ENCODE peak calls at places on chromosomes 6 and 20, in six cellular contexts. R is Peyer's patch, N is cardiac muscle cell, D is tibial nerve, O is uterus, B is heart left ventricle. U is an unnamed sample.

GRCh38 chr6:41416165-41416837 is 80.9 kb downstream of the NCR2 start:
- DNase-seq in R (no peak), N (no peak), D (no peak), O (no peak), B (no peak), U (no peak)

GRCh38 chr6:82957171-82957894 is 108.3 kb downstream of the UBE3D start:
- DNase-seq in R (no peak), N (no peak), D (no peak), O (no peak), B (no peak), U (no peak)

GRCh38 chr6:44432726-44433125 is 45.2 kb downstream of the CDC5L start:
- DNase-seq in R (no peak), N (no peak), D (no peak), O (no peak), B (no peak), U (no peak)

GRCh38 chr6:110130362-110130761 is 49.1 kb downstream of the WASF1 start:
- DNase-seq in R (no peak), N (no peak), D (no peak), O (no peak), B (no peak), U (no peak)

GRCh38 chr6:14642106-14642505 is 524.5 kb downstream of the CD83 start:
- DNase-seq in R (no peak), N (no peak), D (no peak), O (no peak), B (no peak), U (no peak)

GRCh38 chr6:99019341-99019740 is 71.6 kb upstream of the FBXL4 start:
- DNase-seq in R (no peak), N (no peak), D (no peak), O (no peak), B (no peak), U (no peak)

GRCh38 chr6:43949451-43950110 is 177.7 kb downstream of the MRPL14 start:
- DNase-seq in R (peak; percentile 8), N (peak; percentile 52), D (no peak), O (no peak), B (no peak), U (no peak)

GRCh38 chr20:11582073-11582472 is 335.6 kb upstream of the BTBD3 start:
- DNase-seq in R (no peak), N (peak; percentile 70), D (no peak), O (no peak), B (no peak), U (no peak)

GRCh38 chr20:47995661-47996060 is 210.4 kb upstream of the SULF2 start:
- DNase-seq in R (no peak), N (no peak), D (no peak), O (no peak), B (no peak), U (no peak)

GRCh38 chr6:86775893-86776292 is 161.4 kb upstream of the HTR1E start:
- DNase-seq in R (no peak), N (no peak), D (no peak), O (no peak), B (no peak), U (no peak)

GRCh38 chr6:82951389-82951788 is 114.3 kb downstream of the UBE3D start:
- DNase-seq in R (no peak), N (no peak), D (no peak), O (no peak), B (no peak), U (no peak)

GRCh38 chr6:124339610-124340339 is 536.1 kb downstream of the NKAIN2 start:
- DNase-seq in R (no peak), N (no peak), D (no peak), O (no peak), B (no peak), U (no peak)

GRCh38 chr6:7559196-7559595 is 17.7 kb downstream of the DSP start:
- DNase-seq in R (no peak), N (no peak), D (no peak), O (no peak), B (no peak), U (no peak)

DNA sequence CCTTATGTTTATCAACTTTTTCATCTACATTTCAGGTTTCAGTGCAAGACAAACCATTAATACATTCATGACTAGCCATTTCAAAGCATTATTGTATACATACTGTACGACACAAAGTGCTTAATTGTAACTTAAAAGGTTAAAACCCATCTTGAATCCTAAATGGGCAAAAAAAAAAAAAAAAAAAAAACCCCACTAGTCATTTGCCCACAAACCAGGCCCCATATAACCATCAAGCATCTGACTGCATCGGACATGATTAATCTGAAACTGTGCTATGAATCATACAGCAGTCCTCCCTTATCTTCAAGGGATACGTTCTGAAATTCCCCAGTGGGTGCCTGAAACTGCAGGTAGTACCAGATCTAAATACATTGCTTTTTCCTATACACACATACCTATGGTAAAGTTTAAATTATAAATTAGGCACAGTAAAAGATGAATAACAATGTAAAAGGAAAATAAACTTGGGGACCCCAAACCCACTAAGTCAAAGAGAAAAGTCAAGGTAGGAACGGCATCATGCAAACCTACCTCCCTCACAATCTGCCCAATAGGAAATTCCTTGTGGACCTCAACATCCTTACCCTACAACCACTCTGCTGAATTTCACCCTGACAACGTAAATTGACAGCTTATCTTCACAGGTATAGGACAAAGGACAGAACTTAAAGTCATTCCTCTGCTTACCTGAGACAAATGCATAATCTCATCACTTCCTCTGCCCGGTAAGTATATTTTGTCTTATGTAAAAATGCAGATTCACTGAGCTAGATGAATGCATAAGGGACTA is 14.3 kb downstream of the B4GALT5 start:
- DNase-seq in R (no peak), N (peak; percentile 62), D (no peak), O (no peak), B (no peak), U (no peak)
- H3K4me1 ChIP-seq in R (no peaks in the 10 kb centered on the region), N (peaks cover 10% of the 10 kb centered on the region), D (no peaks in the 10 kb centered on the region), O (peaks cover 3% of the 10 kb centered on the region), B (peaks cover 15% of the 10 kb centered on the region), U (peaks cover 90% of the 10 kb centered on the region)

GRCh38 chr6:36202101-36202500 is 5.6 kb downstream of the BRPF3 start:
- DNase-seq in R (no peak), N (no peak), D (no peak), O (no peak), B (no peak), U (no peak)

GRCh38 chr6:36198986-36199385 is 2.4 kb downstream of the BRPF3 start:
- DNase-seq in R (no peak), N (no peak), D (no peak), O (no peak), B (no peak), U (no peak)

GRCh38 chr6:36200998-36201596 is 4.6 kb downstream of the BRPF3 start:
- DNase-seq in R (no peak), N (no peak), D (no peak), O (no peak), B (no peak), U (no peak)

GRCh38 chr6:36201612-36202011 is 5.1 kb downstream of the BRPF3 start:
- DNase-seq in R (no peak), N (no peak), D (no peak), O (no peak), B (no peak), U (no peak)

GRCh38 chr6:36200154-36200891 is 3.8 kb downstream of the BRPF3 start:
- DNase-seq in R (no peak), N (no peak), D (no peak), O (no peak), B (no peak), U (no peak)
- H3K9me3 ChIP-seq in R (no peaks in the 10 kb centered on the region), N (no peaks in the 10 kb centered on the region), D (no peaks in the 10 kb centered on the region), O (no peaks in the 10 kb centered on the region), B (no peaks in the 10 kb centered on the region), U (no peaks in the 10 kb centered on the region)

DNA sequence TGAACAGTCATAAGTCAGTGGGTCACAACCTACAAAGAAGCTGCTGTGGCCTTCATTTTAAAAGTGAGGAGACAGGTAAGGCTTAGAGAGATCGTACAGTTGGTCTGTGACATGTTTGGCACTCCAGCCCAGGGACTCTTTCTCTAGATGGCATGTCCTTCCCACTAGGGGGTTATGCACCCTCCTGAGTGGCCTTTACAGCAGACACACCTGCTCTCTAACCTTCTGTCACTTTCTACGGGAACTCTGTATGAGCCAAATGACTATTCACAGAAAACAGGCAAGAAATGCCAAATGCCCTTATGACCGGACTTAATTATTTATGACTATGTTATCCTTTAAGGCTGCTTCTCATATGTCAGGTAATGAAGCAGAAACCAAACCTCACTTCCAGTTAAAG is 91.3 kb downstream of the MAP3K5 start:
- DNase-seq in R (no peak), N (no peak), D (no peak), O (no peak), B (no peak), U (no peak)
- H3K4me1 ChIP-seq in R (no peaks in the 10 kb centered on the region), N (no peaks in the 10 kb centered on the region), D (no peaks in the 10 kb centered on the region), O (no peaks in the 10 kb centered on the region), B (no peaks in the 10 kb centered on the region), U (peaks cover 49% of the 10 kb centered on the region)

GRCh38 chr20:59656417-59656816 is 52.1 kb downstream of the PHACTR3 start:
- DNase-seq in R (no peak), N (no peak), D (no peak), O (no peak), B (no peak), U (no peak)
- H3K9me3 ChIP-seq in R (no peaks in the 10 kb centered on the region), N (no peaks in the 10 kb centered on the region), D (no peaks in the 10 kb centered on the region), O (no peaks in the 10 kb centered on the region), B (peaks cover 27% of the 10 kb centered on the region), U (peaks cover 44% of the 10 kb centered on the region)

GRCh38 chr6:129678463-129678862 is 31.5 kb downstream of the ARHGAP18 start:
- DNase-seq in R (no peak), N (no peak), D (no peak), O (no peak), B (no peak), U (no peak)

GRCh38 chr6:129679250-129679649 is 30.7 kb downstream of the ARHGAP18 start:
- DNase-seq in R (no peak), N (peak; percentile 27), D (no peak), O (no peak), B (no peak), U (no peak)

GRCh38 chr6:129677634-129678325 is 32.2 kb downstream of the ARHGAP18 start:
- DNase-seq in R (no peak), N (no peak), D (no peak), O (no peak), B (no peak), U (no peak)

GRCh38 chr6:129680633-129681032 is 29.3 kb downstream of the ARHGAP18 start:
- DNase-seq in R (no peak), N (no peak), D (no peak), O (no peak), B (no peak), U (no peak)

GRCh38 chr6:129679758-129680157 is 30.2 kb downstream of the ARHGAP18 start:
- DNase-seq in R (no peak), N (peak; percentile 33), D (no peak), O (no peak), B (peak; percentile 27), U (no peak)
- H3K4me1 ChIP-seq in R (peaks cover 3% of the 10 kb centered on the region), N (no peaks in the 10 kb centered on the region), D (no peaks in the 10 kb centered on the region), O (no peaks in the 10 kb centered on the region), B (peaks cover 13% of the 10 kb centered on the region), U (peaks cover 43% of the 10 kb centered on the region)